ENCODE peak calls at places on chromosomes 16 and 17, in nine cellular contexts. One of them, this sample, is unnamed. For H3K4me1, the result is how much of the 10 kb centered on the place peaks cover.

GRCh38 chr16:324451-325334 is 27.8 kb downstream of the AXIN1 start:
- DNase-seq in A549: no peak
- DNase-seq in mucosa of descending colon: peak
- DNase-seq in heart right ventricle: no peak
- DNase-seq in neural progenitor cell: no peak
- DNase-seq in fibroblast of lung: no peak
- DNase-seq in CD8-positive, alpha-beta T cell: peak
- DNase-seq in tibial artery: no peak
- DNase-seq in esophagus muscularis mucosa: no peak
- DNase-seq in this sample: no peak

GRCh38 chr16:1206326-1206725 is 18.7 kb downstream of the TPSG1 start:
- DNase-seq in CD8-positive, alpha-beta T cell: no peak
- DNase-seq in heart right ventricle: no peak
- DNase-seq in mucosa of descending colon: no peak
- DNase-seq in A549: no peak
- DNase-seq in esophagus muscularis mucosa: no peak
- DNase-seq in tibial artery: no peak
- DNase-seq in fibroblast of lung: no peak
- DNase-seq in neural progenitor cell: no peak
- DNase-seq in this sample: no peak

GRCh38 chr16:35463358-35463757 is 2003.9 kb downstream of the TP53TG3F start:
- DNase-seq in esophagus muscularis mucosa: no peak
- DNase-seq in CD8-positive, alpha-beta T cell: no peak
- DNase-seq in neural progenitor cell: no peak
- DNase-seq in A549: no peak
- DNase-seq in fibroblast of lung: no peak
- DNase-seq in tibial artery: no peak
- DNase-seq in heart right ventricle: no peak
- DNase-seq in mucosa of descending colon: no peak
- DNase-seq in this sample: no peak

GRCh38 chr16:58866935-58867334 is 132.8 kb upstream of the GOT2 start:
- DNase-seq in mucosa of descending colon: no peak
- DNase-seq in esophagus muscularis mucosa: no peak
- DNase-seq in neural progenitor cell: no peak
- DNase-seq in fibroblast of lung: no peak
- DNase-seq in CD8-positive, alpha-beta T cell: no peak
- DNase-seq in A549: no peak
- DNase-seq in heart right ventricle: no peak
- DNase-seq in tibial artery: no peak
- DNase-seq in this sample: no peak

GRCh38 chr16:23615805-23616204 is 19.7 kb upstream of the NDUFAB1 start:
- DNase-seq in esophagus muscularis mucosa: no peak
- DNase-seq in neural progenitor cell: no peak
- DNase-seq in heart right ventricle: no peak
- DNase-seq in mucosa of descending colon: peak
- DNase-seq in fibroblast of lung: no peak
- DNase-seq in A549: no peak
- DNase-seq in tibial artery: no peak
- DNase-seq in CD8-positive, alpha-beta T cell: no peak
- DNase-seq in this sample: peak

GRCh38 chr17:75240394-75241142 is 20.8 kb downstream of the GGA3 start:
- DNase-seq in A549: peak
- DNase-seq in CD8-positive, alpha-beta T cell: no peak
- DNase-seq in neural progenitor cell: peak
- DNase-seq in mucosa of descending colon: no peak
- DNase-seq in fibroblast of lung: peak
- DNase-seq in heart right ventricle: no peak
- DNase-seq in tibial artery: no peak
- DNase-seq in esophagus muscularis mucosa: no peak
- DNase-seq in this sample: peak

GRCh38 chr16:80197790-80198201 is 343.0 kb upstream of the DYNLRB2 start:
- DNase-seq in CD8-positive, alpha-beta T cell: no peak
- DNase-seq in esophagus muscularis mucosa: no peak
- DNase-seq in neural progenitor cell: no peak
- DNase-seq in A549: peak
- DNase-seq in fibroblast of lung: peak
- DNase-seq in tibial artery: no peak
- DNase-seq in heart right ventricle: no peak
- DNase-seq in mucosa of descending colon: no peak
- DNase-seq in this sample: no peak

GRCh38 chr16:26391833-26392232 is 674.9 kb upstream of the C16orf82 start:
- DNase-seq in mucosa of descending colon: no peak
- DNase-seq in A549: no peak
- DNase-seq in fibroblast of lung: no peak
- DNase-seq in CD8-positive, alpha-beta T cell: no peak
- DNase-seq in tibial artery: no peak
- DNase-seq in heart right ventricle: no peak
- DNase-seq in neural progenitor cell: no peak
- DNase-seq in esophagus muscularis mucosa: no peak
- DNase-seq in this sample: no peak

GRCh38 chr16:3608069-3608468 is 3.3 kb downstream of the SLX4 start:
- DNase-seq in fibroblast of lung: no peak
- DNase-seq in mucosa of descending colon: no peak
- DNase-seq in neural progenitor cell: no peak
- DNase-seq in tibial artery: no peak
- DNase-seq in heart right ventricle: no peak
- DNase-seq in esophagus muscularis mucosa: no peak
- DNase-seq in CD8-positive, alpha-beta T cell: no peak
- DNase-seq in A549: no peak
- DNase-seq in this sample: no peak

GRCh38 chr16:3611145-3611977 is at the start of gene SLX4:
- DNase-seq in heart right ventricle: peak
- DNase-seq in fibroblast of lung: peak
- DNase-seq in A549: peak
- DNase-seq in tibial artery: peak
- DNase-seq in neural progenitor cell: peak
- DNase-seq in mucosa of descending colon: peak
- DNase-seq in esophagus muscularis mucosa: peak
- DNase-seq in CD8-positive, alpha-beta T cell: peak
- DNase-seq in this sample: peak

GRCh38 chr16:3607634-3608033 is 3.8 kb downstream of the SLX4 start:
- DNase-seq in tibial artery: no peak
- DNase-seq in A549: no peak
- DNase-seq in esophagus muscularis mucosa: no peak
- DNase-seq in fibroblast of lung: no peak
- DNase-seq in mucosa of descending colon: no peak
- DNase-seq in CD8-positive, alpha-beta T cell: no peak
- DNase-seq in heart right ventricle: no peak
- DNase-seq in neural progenitor cell: no peak
- DNase-seq in this sample: no peak

GRCh38 chr16:3610698-3611144 is 685 bp downstream of the SLX4 start:
- DNase-seq in esophagus muscularis mucosa: no peak
- DNase-seq in heart right ventricle: no peak
- DNase-seq in mucosa of descending colon: no peak
- DNase-seq in neural progenitor cell: no peak
- DNase-seq in tibial artery: no peak
- DNase-seq in A549: no peak
- DNase-seq in fibroblast of lung: no peak
- DNase-seq in CD8-positive, alpha-beta T cell: no peak
- DNase-seq in this sample: no peak

DNA sequence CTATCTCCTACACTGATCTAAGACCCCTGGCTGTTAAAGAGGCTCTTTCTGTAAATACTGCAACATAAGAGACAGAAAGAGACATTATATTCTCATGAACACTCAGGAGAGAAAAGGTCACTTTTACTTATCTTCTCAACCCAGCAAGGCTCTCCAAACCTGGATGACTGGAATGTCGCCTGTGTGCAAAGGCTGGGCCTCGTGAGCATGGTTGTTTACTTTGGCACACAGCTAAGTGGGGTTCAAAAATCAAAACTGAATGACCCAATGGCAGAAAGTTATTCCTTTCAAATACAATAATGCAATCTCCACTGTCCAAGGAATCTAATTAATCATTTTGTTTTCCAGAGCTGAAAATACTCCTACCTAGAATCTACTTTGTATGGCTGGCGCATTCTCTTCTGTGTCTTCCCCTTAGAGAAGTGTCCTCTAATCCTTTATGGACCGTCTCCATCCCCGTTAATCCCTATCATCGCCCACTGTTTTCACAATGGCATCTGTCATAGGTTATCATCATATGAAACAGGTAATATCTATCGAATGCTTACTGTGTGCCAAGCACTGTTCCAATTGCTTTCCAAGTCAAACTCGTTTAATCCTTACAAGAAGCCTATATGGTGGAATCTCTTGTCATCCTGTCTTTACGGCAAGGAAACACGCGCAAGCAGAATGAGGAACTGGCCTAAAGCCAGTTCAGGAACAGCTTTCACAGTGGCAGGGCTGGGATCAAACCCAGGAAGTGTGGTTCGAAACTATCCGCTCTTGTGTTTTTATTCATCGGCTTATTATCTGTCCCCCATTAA is 1.3 kb downstream of the SLX4 start:
- DNase-seq in heart right ventricle: no peak
- DNase-seq in CD8-positive, alpha-beta T cell: no peak
- DNase-seq in tibial artery: no peak
- DNase-seq in esophagus muscularis mucosa: no peak
- DNase-seq in A549: no peak
- DNase-seq in neural progenitor cell: no peak
- DNase-seq in fibroblast of lung: no peak
- DNase-seq in mucosa of descending colon: no peak
- DNase-seq in this sample: no peak
- H3K4me3 ChIP-seq in heart right ventricle: peak
- H3K4me3 ChIP-seq in CD8-positive, alpha-beta T cell: peak
- H3K4me3 ChIP-seq in tibial artery: no peak
- H3K4me3 ChIP-seq in esophagus muscularis mucosa: peak
- H3K4me3 ChIP-seq in A549: peak
- H3K4me3 ChIP-seq in neural progenitor cell: peak
- H3K4me3 ChIP-seq in fibroblast of lung: peak
- H3K4me3 ChIP-seq in mucosa of descending colon: no peak
- H3K4me3 ChIP-seq in this sample: peak

DNA sequence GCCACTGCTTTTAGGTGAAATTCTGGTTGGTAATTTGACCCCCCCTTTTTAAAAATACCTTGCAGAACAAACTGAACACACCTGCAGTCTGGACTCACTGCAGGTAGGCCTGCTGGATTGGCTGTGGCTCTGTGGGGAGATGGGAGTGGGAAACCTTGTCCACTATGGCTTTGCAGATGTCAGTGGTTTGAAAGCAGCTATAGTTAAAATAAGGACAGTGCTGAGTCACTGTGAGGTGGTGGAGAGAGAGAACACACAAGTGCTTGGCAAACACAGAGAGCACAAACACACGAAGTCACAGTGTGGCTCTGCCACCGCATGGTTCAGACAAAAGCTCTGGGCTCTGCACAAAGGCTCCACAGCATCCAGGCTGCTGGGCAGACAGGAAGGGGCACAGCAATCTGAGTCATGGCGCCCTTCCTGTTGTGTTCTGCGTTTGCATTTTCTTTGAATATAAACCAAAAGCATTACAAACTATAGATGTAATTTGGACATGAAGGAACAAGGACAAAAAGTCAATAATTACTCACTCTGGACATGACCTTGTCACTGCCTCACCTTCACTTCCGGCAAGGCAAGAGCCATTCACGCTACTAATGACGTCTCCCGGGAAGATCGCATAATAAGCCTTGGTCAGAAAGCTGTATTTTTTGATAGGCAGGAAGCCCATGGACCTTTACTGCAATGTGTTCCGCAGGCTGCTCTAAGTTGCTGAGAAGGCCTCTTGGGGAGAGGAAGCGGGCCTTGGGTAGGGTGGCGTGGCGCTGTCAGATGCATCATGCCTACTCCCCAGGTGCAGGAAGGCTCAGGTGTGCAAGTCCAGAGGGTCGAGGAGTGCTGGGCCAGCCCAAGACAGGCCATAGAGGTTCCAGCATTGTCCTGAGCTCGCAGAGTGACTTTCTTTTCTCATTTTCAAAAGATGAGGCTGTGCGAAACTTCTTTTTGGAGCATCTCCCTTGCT is 60.1 kb upstream of the MED9 start:
- DNase-seq in tibial artery: peak
- DNase-seq in CD8-positive, alpha-beta T cell: peak
- DNase-seq in mucosa of descending colon: no peak
- DNase-seq in neural progenitor cell: no peak
- DNase-seq in heart right ventricle: peak
- DNase-seq in A549: peak
- DNase-seq in fibroblast of lung: peak
- DNase-seq in esophagus muscularis mucosa: no peak
- DNase-seq in this sample: peak
- H3K4me1 ChIP-seq in tibial artery: under half
- H3K4me1 ChIP-seq in CD8-positive, alpha-beta T cell: under half
- H3K4me1 ChIP-seq in mucosa of descending colon: under half
- H3K4me1 ChIP-seq in neural progenitor cell: under half
- H3K4me1 ChIP-seq in heart right ventricle: half or more
- H3K4me1 ChIP-seq in A549: under half
- H3K4me1 ChIP-seq in fibroblast of lung: under half
- H3K4me1 ChIP-seq in esophagus muscularis mucosa: under half
- H3K4me1 ChIP-seq in this sample: under half

GRCh38 chr16:53457670-53458069 is 23.4 kb downstream of the RBL2 start:
- DNase-seq in tibial artery: no peak
- DNase-seq in fibroblast of lung: no peak
- DNase-seq in neural progenitor cell: no peak
- DNase-seq in CD8-positive, alpha-beta T cell: peak
- DNase-seq in A549: no peak
- DNase-seq in heart right ventricle: no peak
- DNase-seq in mucosa of descending colon: no peak
- DNase-seq in esophagus muscularis mucosa: no peak
- DNase-seq in this sample: no peak

GRCh38 chr16:53456625-53457024 is 22.4 kb downstream of the RBL2 start:
- DNase-seq in A549: no peak
- DNase-seq in neural progenitor cell: no peak
- DNase-seq in tibial artery: no peak
- DNase-seq in CD8-positive, alpha-beta T cell: peak
- DNase-seq in fibroblast of lung: no peak
- DNase-seq in esophagus muscularis mucosa: no peak
- DNase-seq in mucosa of descending colon: no peak
- DNase-seq in heart right ventricle: no peak
- DNase-seq in this sample: no peak

DNA sequence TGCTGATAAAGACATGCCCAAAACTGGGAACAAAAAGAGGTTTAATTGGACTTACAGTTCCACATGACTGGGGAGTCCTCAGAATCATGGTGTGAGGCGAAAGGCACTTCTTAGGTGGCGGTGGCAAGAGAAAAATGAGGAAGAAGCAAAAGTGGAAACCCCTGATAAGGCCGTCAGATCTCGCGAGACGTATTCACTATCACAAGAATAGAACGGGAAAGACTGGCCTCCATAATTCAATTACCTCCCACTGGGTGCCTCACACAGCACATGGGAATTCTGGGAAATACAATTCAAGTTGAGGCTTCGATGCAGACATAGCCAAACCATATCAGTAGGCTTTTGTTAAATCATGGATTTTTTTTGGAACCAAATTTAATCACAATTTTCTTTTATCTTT is 24.4 kb downstream of the RBL2 start:
- DNase-seq in heart right ventricle: no peak
- DNase-seq in A549: no peak
- DNase-seq in mucosa of descending colon: no peak
- DNase-seq in fibroblast of lung: no peak
- DNase-seq in CD8-positive, alpha-beta T cell: no peak
- DNase-seq in esophagus muscularis mucosa: no peak
- DNase-seq in neural progenitor cell: no peak
- DNase-seq in tibial artery: no peak
- DNase-seq in this sample: no peak
- TF ChIP-seq CTCF in heart right ventricle: no peak
- TF ChIP-seq CTCF in A549: no peak
- TF ChIP-seq CTCF in mucosa of descending colon: no peak
- TF ChIP-seq CTCF in fibroblast of lung: no peak
- TF ChIP-seq CTCF in CD8-positive, alpha-beta T cell: no peak
- TF ChIP-seq CTCF in esophagus muscularis mucosa: no peak
- TF ChIP-seq CTCF in neural progenitor cell: no peak
- TF ChIP-seq CTCF in tibial artery: no peak
- TF ChIP-seq CTCF in this sample: no peak

GRCh38 chr16:11326737-11327276 is 18.5 kb upstream of the RMI2 start:
- DNase-seq in A549: no peak
- DNase-seq in mucosa of descending colon: no peak
- DNase-seq in tibial artery: no peak
- DNase-seq in fibroblast of lung: no peak
- DNase-seq in heart right ventricle: no peak
- DNase-seq in neural progenitor cell: no peak
- DNase-seq in esophagus muscularis mucosa: no peak
- DNase-seq in CD8-positive, alpha-beta T cell: no peak
- DNase-seq in this sample: no peak

GRCh38 chr16:11327277-11328171 is 17.7 kb upstream of the RMI2 start:
- DNase-seq in fibroblast of lung: no peak
- DNase-seq in A549: no peak
- DNase-seq in heart right ventricle: peak
- DNase-seq in neural progenitor cell: no peak
- DNase-seq in esophagus muscularis mucosa: no peak
- DNase-seq in mucosa of descending colon: no peak
- DNase-seq in CD8-positive, alpha-beta T cell: no peak
- DNase-seq in tibial artery: no peak
- DNase-seq in this sample: no peak

GRCh38 chr16:11329891-11330290 is 15.4 kb upstream of the RMI2 start:
- DNase-seq in tibial artery: no peak
- DNase-seq in mucosa of descending colon: no peak
- DNase-seq in esophagus muscularis mucosa: no peak
- DNase-seq in fibroblast of lung: peak
- DNase-seq in neural progenitor cell: no peak
- DNase-seq in A549: no peak
- DNase-seq in heart right ventricle: no peak
- DNase-seq in CD8-positive, alpha-beta T cell: no peak
- DNase-seq in this sample: no peak

GRCh38 chr16:11329080-11329491 is 16.2 kb upstream of the RMI2 start:
- DNase-seq in tibial artery: no peak
- DNase-seq in heart right ventricle: no peak
- DNase-seq in mucosa of descending colon: no peak
- DNase-seq in A549: no peak
- DNase-seq in esophagus muscularis mucosa: no peak
- DNase-seq in CD8-positive, alpha-beta T cell: no peak
- DNase-seq in neural progenitor cell: peak
- DNase-seq in fibroblast of lung: peak
- DNase-seq in this sample: no peak

GRCh38 chr16:11328172-11329079 is 16.8 kb upstream of the RMI2 start:
- DNase-seq in CD8-positive, alpha-beta T cell: peak
- DNase-seq in esophagus muscularis mucosa: peak
- DNase-seq in fibroblast of lung: peak
- DNase-seq in neural progenitor cell: peak
- DNase-seq in A549: peak
- DNase-seq in heart right ventricle: peak
- DNase-seq in tibial artery: no peak
- DNase-seq in mucosa of descending colon: peak
- DNase-seq in this sample: peak
- H3K4me3 ChIP-seq in CD8-positive, alpha-beta T cell: no peak
- H3K4me3 ChIP-seq in esophagus muscularis mucosa: no peak
- H3K4me3 ChIP-seq in fibroblast of lung: peak
- H3K4me3 ChIP-seq in neural progenitor cell: no peak
- H3K4me3 ChIP-seq in A549: peak
- H3K4me3 ChIP-seq in heart right ventricle: no peak
- H3K4me3 ChIP-seq in tibial artery: no peak
- H3K4me3 ChIP-seq in mucosa of descending colon: no peak
- H3K4me3 ChIP-seq in this sample: no peak